ENCODE peak calls at places on chromosomes 1 and 21, in four cellular contexts. C is GM04503, Q is left ventricle myocardium inferior, D is NB4. X is an unnamed sample.

GRCh38 chr1:81020506-81020905 is 780.2 kb upstream of the ADGRL2 start:
- DNase-seq in Q (no peak), C (no peak), D (no peak), X (no peak)

GRCh38 chr1:205978676-205979075 is 24.5 kb downstream of the RAB7B start:
- DNase-seq in Q (no peak), C (no peak), D (no peak), X (no peak)

GRCh38 chr1:201142854-201143725 is 11.2 kb downstream of the TMEM9 start:
- DNase-seq in Q (no peak), D (no peak), C (no peak), X (no peak)

GRCh38 chr1:46394108-46394871 is at the start of gene FAAH:
- DNase-seq in D (no peak), C (no peak), Q (peak), X (peak)

GRCh38 chr21:26964379-26964778 is 2.5 kb downstream of the ADAMTS5 start:
- DNase-seq in D (no peak), C (peak), Q (peak), X (peak)

GRCh38 chr1:215710340-215710971 is 143.4 kb downstream of the KCTD3 start:
- DNase-seq in Q (no peak), D (peak), C (no peak), X (no peak)

GRCh38 chr1:230270940-230271325 is 155.2 kb downstream of the PGBD5 start:
- DNase-seq in Q (no peak), D (no peak), C (no peak), X (no peak)

GRCh38 chr1:246592695-246593094 is 26.4 kb downstream of the CNST start:
- DNase-seq in C (peak), D (no peak), Q (no peak), X (no peak)

GRCh38 chr1:178166625-178167024 is 72.7 kb downstream of the RASAL2 start:
- DNase-seq in Q (no peak), C (no peak), D (peak), X (no peak)

GRCh38 chr1:48498096-48498791 is 26.2 kb upstream of the SPATA6 start:
- DNase-seq in Q (peak), C (no peak), D (peak), X (peak)

GRCh38 chr1:175493999-175494336 is 249.4 kb downstream of the TNR start:
- DNase-seq in D (no peak), Q (no peak), C (no peak), X (no peak)

GRCh38 chr1:17538428-17539130 is 919 bp upstream of the ARHGEF10L start:
- DNase-seq in Q (no peak), C (no peak), D (no peak), X (peak)

GRCh38 chr1:218494000-218494399 is 148.9 kb downstream of the TGFB2 start:
- DNase-seq in D (no peak), C (no peak), Q (no peak), X (no peak)

GRCh38 chr1:209796733-209797025 is 9.3 kb downstream of the IRF6 start:
- DNase-seq in Q (no peak), C (no peak), D (no peak), X (no peak)

GRCh38 chr1:58976294-58976693 is 192.4 kb upstream of the JUN start:
- DNase-seq in C (no peak), Q (no peak), D (no peak), X (no peak)

GRCh38 chr1:33001282-33001681 is 35.4 kb downstream of the AK2 start:
- DNase-seq in D (peak), C (no peak), Q (no peak), X (no peak)

GRCh38 chr1:228345201-228345930 is 61.3 kb downstream of the TRIM11 start:
- DNase-seq in Q (peak), C (no peak), D (no peak), X (peak)

GRCh38 chr1:196933531-196934189 is 9.9 kb upstream of the CFHR2 start:
- DNase-seq in C (no peak), Q (no peak), D (no peak), X (no peak)

GRCh38 chr1:238681021-238681420 is 705.3 kb upstream of the CHRM3 start:
- DNase-seq in Q (no peak), D (no peak), C (no peak), X (no peak)

GRCh38 chr1:9538669-9539164 is 548 bp upstream of the SLC25A33 start:
- DNase-seq in C (no peak), D (no peak), Q (peak), X (peak)

GRCh38 chr21:44706026-44706705 is 5.2 kb downstream of the TSPEAR start:
- DNase-seq in D (no peak), Q (no peak), C (no peak), X (no peak)

GRCh38 chr1:84742653-84743052 is 52.4 kb upstream of the SSX2IP start:
- DNase-seq in D (no peak), Q (no peak), C (no peak), X (no peak)

GRCh38 chr1:51294566-51295184 is 35.7 kb downstream of the TTC39A start:
- DNase-seq in Q (no peak), C (no peak), D (peak), X (no peak)

GRCh38 chr1:6599141-6599975 is 3.3 kb downstream of the KLHL21 start:
- DNase-seq in Q (no peak), C (no peak), D (peak), X (peak)